ENCODE peak calls at places on chromosomes 5 and 9, in nine cellular contexts. R, L, P, Q, G, S, F, E and H are unnamed samples.

GRCh38 chr5:173314166-173314952 is 13.9 kb downstream of the STC2 start:
- DNase-seq in R (no peak), L (peak; percentile 44), P (no peak), Q (no peak), G (no peak), S (no peak), F (no peak), E (no peak), H (no peak)

GRCh38 chr9:115058684-115059315 is 59.2 kb downstream of the TNC start:
- DNase-seq in R (peak; percentile 64), L (peak; percentile 77), P (no peak), Q (no peak), G (no peak), S (peak; percentile 90), F (no peak), E (no peak), H (no peak)

GRCh38 chr5:80034962-80035821 is at the start of gene THBS4:
- DNase-seq in R (no peak), L (no peak), P (no peak), Q (peak; percentile 6), G (no peak), S (peak; percentile 17), F (no peak), E (no peak), H (no peak)

GRCh38 chr5:56026863-56027300 is 32.1 kb upstream of the IL6ST start:
- DNase-seq in R (peak; percentile 90), L (peak; percentile 61), P (peak; percentile 86), Q (no peak), G (no peak), S (peak; percentile 85), F (no peak), E (peak; percentile 73), H (peak; percentile 48)

GRCh38 chr5:142883025-142883424 is 112.8 kb downstream of the ARHGAP26 start:
- DNase-seq in R (no peak), L (no peak), P (no peak), Q (no peak), G (no peak), S (peak; percentile 55), F (no peak), E (no peak), H (no peak)

GRCh38 chr5:115372121-115372520 is 75.7 kb upstream of the CCDC112 start:
- DNase-seq in R (no peak), L (no peak), P (no peak), Q (no peak), G (no peak), S (no peak), F (no peak), E (no peak), H (no peak)

GRCh38 chr9:128011071-128011817 is 30.5 kb upstream of the EEIG1 start:
- DNase-seq in R (no peak), L (no peak), P (peak; percentile 35), Q (no peak), G (no peak), S (no peak), F (no peak), E (no peak), H (no peak)

GRCh38 chr9:138072161-138072842 is 194.7 kb downstream of the CACNA1B start:
- DNase-seq in R (no peak), L (no peak), P (no peak), Q (no peak), G (no peak), S (no peak), F (no peak), E (no peak), H (no peak)

GRCh38 chr5:98750693-98751092 is 22.8 kb upstream of the RGMB start:
- DNase-seq in R (no peak), L (peak; percentile 41), P (peak; percentile 4), Q (peak; percentile 19), G (no peak), S (no peak), F (no peak), E (no peak), H (peak; percentile 8)

GRCh38 chr5:155260798-155261197 is 247.2 kb downstream of the KIF4B start:
- DNase-seq in R (no peak), L (peak; percentile 16), P (peak; percentile 44), Q (no peak), G (peak; percentile 6), S (no peak), F (peak; percentile 8), E (no peak), H (no peak)

GRCh38 chr9:86807577-86807976 is 139.7 kb downstream of the GAS1 start:
- DNase-seq in R (no peak), L (no peak), P (no peak), Q (no peak), G (no peak), S (no peak), F (no peak), E (no peak), H (no peak)